ENCODE peak calls at places on chromosomes 7 and 10, in five cellular contexts. R, J, A, V and K are unnamed samples.

GRCh38 chr7:23276381-23276780 is 22.8 kb upstream of the MALSU1 start:
- DNase-seq in R (no peak), J (no peak), A (no peak), V (no peak), K (no peak)

GRCh38 chr7:72805526-72806494 is 22.2 kb downstream of the TYW1B start:
- DNase-seq in R (no peak), J (no peak), A (no peak), V (no peak), K (peak; percentile 40)

GRCh38 chr7:25121599-25121998 is 3.5 kb downstream of the CYCS start:
- DNase-seq in R (no peak), J (no peak), A (no peak), V (no peak), K (no peak)

GRCh38 chr7:119905495-119905894 is 367.5 kb upstream of the KCND2 start:
- DNase-seq in R (no peak), J (no peak), A (no peak), V (no peak), K (no peak)

GRCh38 chr7:135265637-135266036 is 32.0 kb downstream of the STRA8 start:
- DNase-seq in R (no peak), J (no peak), A (no peak), V (no peak), K (no peak)

GRCh38 chr7:43721193-43721806 is 8.0 kb downstream of the COA1 start:
- DNase-seq in R (no peak), J (no peak), A (no peak), V (no peak), K (no peak)

GRCh38 chr7:66683770-66684123 is 55.1 kb downstream of the KCTD7 start:
- DNase-seq in R (peak; percentile 45), J (no peak), A (no peak), V (no peak), K (no peak)

GRCh38 chr10:29861811-29862505 is 197.4 kb downstream of the JCAD start:
- DNase-seq in R (peak; percentile 57), J (no peak), A (no peak), V (no peak), K (no peak)

GRCh38 chr10:28975891-28976471 is 298.7 kb downstream of the BAMBI start:
- DNase-seq in R (no peak), J (no peak), A (no peak), V (peak; percentile 14), K (no peak)

GRCh38 chr7:20785211-20786048 is 1.3 kb downstream of the SP8 start:
- DNase-seq in R (peak; percentile 25), J (no peak), A (no peak), V (no peak), K (peak; percentile 40)

GRCh38 chr10:33542747-33543505 is 208.5 kb upstream of the NRP1 start:
- DNase-seq in R (no peak), J (no peak), A (no peak), V (no peak), K (no peak)

GRCh38 chr10:61903991-61904350 is 2.5 kb downstream of the ARID5B start:
- DNase-seq in R (no peak), J (no peak), A (no peak), V (no peak), K (no peak)

GRCh38 chr7:64574481-64575159 is 11.7 kb upstream of the ZNF680 start:
- DNase-seq in R (peak; percentile 84), J (no peak), A (peak; percentile 43), V (no peak), K (no peak)

GRCh38 chr10:16788125-16788524 is 29.1 kb downstream of the RSU1 start:
- DNase-seq in R (no peak), J (no peak), A (no peak), V (no peak), K (no peak)

GRCh38 chr10:122662231-122662630 is 37.4 kb downstream of the C10orf120 start:
- DNase-seq in R (no peak), J (no peak), A (no peak), V (no peak), K (no peak)

GRCh38 chr7:121558288-121558687 is 162.2 kb upstream of the FAM3C start:
- DNase-seq in R (no peak), J (no peak), A (no peak), V (no peak), K (no peak)

GRCh38 chr10:71679425-71679824 is 40.2 kb downstream of the C10orf105 start:
- DNase-seq in R (no peak), J (peak; percentile 61), A (no peak), V (no peak), K (no peak)

GRCh38 chr10:93749218-93749799 is 8.4 kb upstream of the LGI1 start:
- DNase-seq in R (no peak), J (no peak), A (peak; percentile 35), V (no peak), K (no peak)

GRCh38 chr7:138027100-138027499 is 25.2 kb upstream of the CREB3L2 start:
- DNase-seq in R (no peak), J (no peak), A (no peak), V (no peak), K (no peak)

GRCh38 chr7:142906643-142907042 is 21.1 kb upstream of the TRPV6 start:
- DNase-seq in R (no peak), J (no peak), A (no peak), V (no peak), K (no peak)

GRCh38 chr10:3761916-3762708 is 22.9 kb downstream of the KLF6 start:
- DNase-seq in R (no peak), J (no peak), A (peak; percentile 78), V (no peak), K (no peak)

GRCh38 chr10:27464993-27465392 is 39.1 kb upstream of the RAB18 start:
- DNase-seq in R (no peak), J (no peak), A (no peak), V (no peak), K (no peak)
- H3K27ac ChIP-seq in R (no peak overlapping the region), J (no peak overlapping the region), A (no peak overlapping the region), V (no peak overlapping the region), K (no peak overlapping the region)

GRCh38 chr10:13705526-13706169 is 118.9 kb downstream of the PRPF18 start:
- DNase-seq in R (no peak), J (no peak), A (no peak), V (no peak), K (no peak)

GRCh38 chr10:13707156-13707881 is 120.6 kb downstream of the PRPF18 start:
- DNase-seq in R (peak; percentile 78), J (peak; percentile 83), A (peak; percentile 63), V (peak; percentile 71), K (peak; percentile 79)

GRCh38 chr10:13704969-13705368 is 118.2 kb downstream of the PRPF18 start:
- DNase-seq in R (no peak), J (no peak), A (no peak), V (no peak), K (no peak)

GRCh38 chr10:13706604-13707003 is 119.8 kb downstream of the PRPF18 start:
- DNase-seq in R (peak; percentile 27), J (no peak), A (no peak), V (no peak), K (no peak)

DNA sequence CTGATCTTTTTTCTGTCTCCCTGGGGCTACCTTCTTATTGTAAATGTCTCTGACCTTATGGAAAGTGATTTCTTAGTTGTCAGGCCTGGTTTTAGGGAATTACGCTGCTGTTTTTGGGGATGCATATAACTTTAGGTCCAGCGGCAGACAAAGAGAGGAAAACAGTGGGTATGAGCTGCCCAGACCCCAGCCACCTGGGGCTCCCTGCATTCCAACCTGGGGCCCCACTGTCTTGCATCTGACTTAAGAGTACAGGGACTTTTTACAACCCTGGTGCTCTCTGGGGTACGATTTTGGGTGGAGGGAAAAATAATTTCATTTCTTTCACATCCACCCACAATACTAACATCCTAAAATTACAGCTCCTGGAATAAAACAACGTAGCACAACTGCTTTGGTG is 119.4 kb downstream of the PRPF18 start:
- DNase-seq in R (no peak), J (no peak), A (no peak), V (no peak), K (no peak)
- H3K27ac ChIP-seq in R (peak overlapping the region; percentile 4), J (no peak overlapping the region), A (no peak overlapping the region), V (no peak overlapping the region), K (peak overlapping the region; percentile 51)

DNA sequence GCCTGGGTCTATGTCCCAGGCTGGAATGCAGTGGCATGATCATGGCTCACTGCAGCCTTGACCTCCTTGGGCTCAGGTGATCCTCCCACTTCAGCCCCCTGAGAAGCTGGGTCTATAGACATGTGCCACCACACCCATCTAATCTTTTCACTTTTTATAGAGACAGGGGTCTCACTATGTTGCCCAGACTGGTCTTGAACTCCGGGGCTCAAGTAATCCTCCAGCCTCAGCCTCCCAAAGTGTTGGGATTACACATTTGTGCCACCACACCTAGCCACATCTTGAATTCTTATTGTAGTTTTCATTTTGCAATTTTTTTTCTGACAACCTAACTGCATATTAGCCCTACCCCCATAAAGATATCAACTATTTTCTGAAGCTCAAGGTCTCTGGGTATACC is 18.4 kb upstream of the COL1A2 start:
- DNase-seq in R (no peak), J (no peak), A (no peak), V (no peak), K (no peak)
- H3K27ac ChIP-seq in R (no peak overlapping the region), J (peak overlapping the region; percentile 56), A (no peak overlapping the region), V (peak overlapping the region; percentile 68), K (no peak overlapping the region)

GRCh38 chr10:132387723-132388210 is 9.2 kb upstream of the PWWP2B start:
- DNase-seq in R (peak; percentile 74), J (peak; percentile 85), A (peak; percentile 64), V (peak; percentile 48), K (peak; percentile 82)
- H3K27ac ChIP-seq in R (no peak overlapping the region), J (no peak overlapping the region), A (no peak overlapping the region), V (peak overlapping the region; percentile 57), K (peak overlapping the region; percentile 55)